ENCODE peak calls at places on chromosomes 3 and 15, in five cellular contexts. One of them, this sample, is unnamed.

GRCh38 chr3:36302626-36303025 is 77.7 kb upstream of the STAC start:
- DNase-seq in HEK293T: no peak
- DNase-seq in SW 1271: no peak
- DNase-seq in activated T-helper 2 cell treated with anti-CD3 and anti-CD28 coated beads, Interferon-gamma antibody, Interleukin-2, Interleukin-4, amounts not matched to agents 10 μg/mL and 5 μg/mL and 100 μg/mL, durations not matched to agents 14 hours and 24 hours and 36 hours: no peak
- DNase-seq in CD4-positive, alpha-beta memory T cell: no peak
- DNase-seq in this sample: no peak

GRCh38 chr15:25226360-25226759 is 212.5 kb downstream of the UBE3A start:
- DNase-seq in HEK293T: no peak
- DNase-seq in SW 1271: no peak
- DNase-seq in CD4-positive, alpha-beta memory T cell: no peak
- DNase-seq in activated T-helper 2 cell treated with anti-CD3 and anti-CD28 coated beads, Interferon-gamma antibody, Interleukin-2, Interleukin-4, amounts not matched to agents 10 μg/mL and 5 μg/mL and 100 μg/mL, durations not matched to agents 14 hours and 24 hours and 36 hours: no peak
- DNase-seq in this sample: no peak

GRCh38 chr3:191282262-191283215 is 46.7 kb upstream of the CCDC50 start:
- DNase-seq in HEK293T: no peak
- DNase-seq in activated T-helper 2 cell treated with anti-CD3 and anti-CD28 coated beads, Interferon-gamma antibody, Interleukin-2, Interleukin-4, amounts not matched to agents 10 μg/mL and 5 μg/mL and 100 μg/mL, durations not matched to agents 14 hours and 24 hours and 36 hours: no peak
- DNase-seq in CD4-positive, alpha-beta memory T cell: no peak
- DNase-seq in SW 1271: no peak
- DNase-seq in this sample: no peak

GRCh38 chr3:168096210-168096795 is 579 bp upstream of the GOLIM4 start:
- DNase-seq in CD4-positive, alpha-beta memory T cell: peak
- DNase-seq in SW 1271: peak
- DNase-seq in HEK293T: peak
- DNase-seq in activated T-helper 2 cell treated with anti-CD3 and anti-CD28 coated beads, Interferon-gamma antibody, Interleukin-2, Interleukin-4, amounts not matched to agents 10 μg/mL and 5 μg/mL and 100 μg/mL, durations not matched to agents 14 hours and 24 hours and 36 hours: no peak
- DNase-seq in this sample: no peak

GRCh38 chr3:44476963-44477311 is 533 bp downstream of the ZNF445 start:
- DNase-seq in activated T-helper 2 cell treated with anti-CD3 and anti-CD28 coated beads, Interferon-gamma antibody, Interleukin-2, Interleukin-4, amounts not matched to agents 10 μg/mL and 5 μg/mL and 100 μg/mL, durations not matched to agents 14 hours and 24 hours and 36 hours: no peak
- DNase-seq in HEK293T: no peak
- DNase-seq in SW 1271: no peak
- DNase-seq in CD4-positive, alpha-beta memory T cell: no peak
- DNase-seq in this sample: no peak

GRCh38 chr3:123749716-123750115 is 134.4 kb downstream of the MYLK start:
- DNase-seq in activated T-helper 2 cell treated with anti-CD3 and anti-CD28 coated beads, Interferon-gamma antibody, Interleukin-2, Interleukin-4, amounts not matched to agents 10 μg/mL and 5 μg/mL and 100 μg/mL, durations not matched to agents 14 hours and 24 hours and 36 hours: no peak
- DNase-seq in HEK293T: no peak
- DNase-seq in CD4-positive, alpha-beta memory T cell: no peak
- DNase-seq in SW 1271: no peak
- DNase-seq in this sample: no peak

GRCh38 chr3:94256888-94257813 is 194.3 kb downstream of the NSUN3 start:
- DNase-seq in activated T-helper 2 cell treated with anti-CD3 and anti-CD28 coated beads, Interferon-gamma antibody, Interleukin-2, Interleukin-4, amounts not matched to agents 10 μg/mL and 5 μg/mL and 100 μg/mL, durations not matched to agents 14 hours and 24 hours and 36 hours: no peak
- DNase-seq in HEK293T: no peak
- DNase-seq in SW 1271: no peak
- DNase-seq in CD4-positive, alpha-beta memory T cell: no peak
- DNase-seq in this sample: no peak

GRCh38 chr3:67037615-67038014 is 39.5 kb downstream of the KBTBD8 start:
- DNase-seq in activated T-helper 2 cell treated with anti-CD3 and anti-CD28 coated beads, Interferon-gamma antibody, Interleukin-2, Interleukin-4, amounts not matched to agents 10 μg/mL and 5 μg/mL and 100 μg/mL, durations not matched to agents 14 hours and 24 hours and 36 hours: no peak
- DNase-seq in SW 1271: no peak
- DNase-seq in HEK293T: no peak
- DNase-seq in CD4-positive, alpha-beta memory T cell: no peak
- DNase-seq in this sample: peak

GRCh38 chr3:107240183-107241091 is 136.8 kb upstream of the CCDC54 start:
- DNase-seq in SW 1271: peak
- DNase-seq in CD4-positive, alpha-beta memory T cell: peak
- DNase-seq in activated T-helper 2 cell treated with anti-CD3 and anti-CD28 coated beads, Interferon-gamma antibody, Interleukin-2, Interleukin-4, amounts not matched to agents 10 μg/mL and 5 μg/mL and 100 μg/mL, durations not matched to agents 14 hours and 24 hours and 36 hours: peak
- DNase-seq in HEK293T: peak
- DNase-seq in this sample: peak

GRCh38 chr15:28990390-28990789 is 104.6 kb downstream of the APBA2 start:
- DNase-seq in CD4-positive, alpha-beta memory T cell: no peak
- DNase-seq in SW 1271: no peak
- DNase-seq in HEK293T: no peak
- DNase-seq in activated T-helper 2 cell treated with anti-CD3 and anti-CD28 coated beads, Interferon-gamma antibody, Interleukin-2, Interleukin-4, amounts not matched to agents 10 μg/mL and 5 μg/mL and 100 μg/mL, durations not matched to agents 14 hours and 24 hours and 36 hours: no peak
- DNase-seq in this sample: peak

GRCh38 chr15:89898628-89899302 is 5.0 kb upstream of the AP3S2 start:
- DNase-seq in activated T-helper 2 cell treated with anti-CD3 and anti-CD28 coated beads, Interferon-gamma antibody, Interleukin-2, Interleukin-4, amounts not matched to agents 10 μg/mL and 5 μg/mL and 100 μg/mL, durations not matched to agents 14 hours and 24 hours and 36 hours: peak
- DNase-seq in HEK293T: peak
- DNase-seq in SW 1271: no peak
- DNase-seq in CD4-positive, alpha-beta memory T cell: peak
- DNase-seq in this sample: peak

GRCh38 chr15:50718700-50719125 is 32.1 kb upstream of the TRPM7 start:
- DNase-seq in activated T-helper 2 cell treated with anti-CD3 and anti-CD28 coated beads, Interferon-gamma antibody, Interleukin-2, Interleukin-4, amounts not matched to agents 10 μg/mL and 5 μg/mL and 100 μg/mL, durations not matched to agents 14 hours and 24 hours and 36 hours: no peak
- DNase-seq in SW 1271: no peak
- DNase-seq in CD4-positive, alpha-beta memory T cell: no peak
- DNase-seq in HEK293T: no peak
- DNase-seq in this sample: peak

GRCh38 chr3:51675201-51675611 is 4.2 kb downstream of the TEX264 start:
- DNase-seq in SW 1271: no peak
- DNase-seq in HEK293T: no peak
- DNase-seq in CD4-positive, alpha-beta memory T cell: no peak
- DNase-seq in activated T-helper 2 cell treated with anti-CD3 and anti-CD28 coated beads, Interferon-gamma antibody, Interleukin-2, Interleukin-4, amounts not matched to agents 10 μg/mL and 5 μg/mL and 100 μg/mL, durations not matched to agents 14 hours and 24 hours and 36 hours: no peak
- DNase-seq in this sample: no peak

GRCh38 chr3:33717616-33717865 is 513 bp downstream of the CLASP2 start:
- DNase-seq in HEK293T: peak
- DNase-seq in activated T-helper 2 cell treated with anti-CD3 and anti-CD28 coated beads, Interferon-gamma antibody, Interleukin-2, Interleukin-4, amounts not matched to agents 10 μg/mL and 5 μg/mL and 100 μg/mL, durations not matched to agents 14 hours and 24 hours and 36 hours: no peak
- DNase-seq in SW 1271: peak
- DNase-seq in CD4-positive, alpha-beta memory T cell: no peak
- DNase-seq in this sample: peak

GRCh38 chr3:63523100-63523499 is 129.4 kb upstream of the SNTN start:
- DNase-seq in HEK293T: no peak
- DNase-seq in SW 1271: no peak
- DNase-seq in CD4-positive, alpha-beta memory T cell: no peak
- DNase-seq in activated T-helper 2 cell treated with anti-CD3 and anti-CD28 coated beads, Interferon-gamma antibody, Interleukin-2, Interleukin-4, amounts not matched to agents 10 μg/mL and 5 μg/mL and 100 μg/mL, durations not matched to agents 14 hours and 24 hours and 36 hours: no peak
- DNase-seq in this sample: no peak

GRCh38 chr3:7646851-7647250 is 785.9 kb downstream of the GRM7 start:
- DNase-seq in activated T-helper 2 cell treated with anti-CD3 and anti-CD28 coated beads, Interferon-gamma antibody, Interleukin-2, Interleukin-4, amounts not matched to agents 10 μg/mL and 5 μg/mL and 100 μg/mL, durations not matched to agents 14 hours and 24 hours and 36 hours: no peak
- DNase-seq in CD4-positive, alpha-beta memory T cell: no peak
- DNase-seq in SW 1271: no peak
- DNase-seq in HEK293T: no peak
- DNase-seq in this sample: no peak

GRCh38 chr3:116256843-116257485 is 188.3 kb downstream of the LSAMP start:
- DNase-seq in HEK293T: no peak
- DNase-seq in CD4-positive, alpha-beta memory T cell: no peak
- DNase-seq in SW 1271: no peak
- DNase-seq in activated T-helper 2 cell treated with anti-CD3 and anti-CD28 coated beads, Interferon-gamma antibody, Interleukin-2, Interleukin-4, amounts not matched to agents 10 μg/mL and 5 μg/mL and 100 μg/mL, durations not matched to agents 14 hours and 24 hours and 36 hours: no peak
- DNase-seq in this sample: no peak

GRCh38 chr15:65929573-65929972 is 60.3 kb downstream of the RAB11A start:
- DNase-seq in activated T-helper 2 cell treated with anti-CD3 and anti-CD28 coated beads, Interferon-gamma antibody, Interleukin-2, Interleukin-4, amounts not matched to agents 10 μg/mL and 5 μg/mL and 100 μg/mL, durations not matched to agents 14 hours and 24 hours and 36 hours: no peak
- DNase-seq in HEK293T: no peak
- DNase-seq in CD4-positive, alpha-beta memory T cell: no peak
- DNase-seq in SW 1271: no peak
- DNase-seq in this sample: no peak

This sample was measured in erythroblast.